ENCODE peak calls at places on chromosome 14, in nine cellular contexts. O is hypothalamus; L is Daoy; U is GM12891; B is stimulated activated CD4-positive, alpha-beta T cell treated with anti-CD3 and anti-CD28 coated beads, Interleukin-2, amount 100 ng/mL, for 24 hours; W is HS-5; G is stimulated activated CD8-positive, alpha-beta memory T cell treated with anti-CD3 and anti-CD28 coated beads, Interleukin-15, amount 100 ng/mL, for 1 hour; H is NK-92 treated with Interleukin-12 subunit alpha and Interleukin-12 subunit beta, amount 100 ng/mL, for 24 hours; P is activated effector memory CD4-positive, alpha-beta T cell treated with Interleukin-2 at 50 U/mL for 16 hours. Y is an unnamed sample.

GRCh38 chr14:99544971-99545370 is 59.0 kb downstream of the CCDC85C start:
- DNase-seq in O (no peak), L (no peak), W (no peak), G (no peak), H (no peak), P (no peak), U (no peak), B (no peak), Y (no peak)

GRCh38 chr14:57391609-57392195 is 1.3 kb downstream of the NAA30 start:
- DNase-seq in G (no peak), B (peak), H (no peak), P (no peak), W (no peak), L (no peak), O (no peak), U (no peak), Y (peak)

GRCh38 chr14:76007852-76008251 is 22.3 kb downstream of the IFT43 start:
- DNase-seq in G (no peak), H (no peak), L (no peak), W (no peak), B (no peak), O (no peak), U (no peak), P (no peak), Y (no peak)

GRCh38 chr14:99389171-99389826 is 91.4 kb downstream of the SETD3 start:
- DNase-seq in W (no peak), B (peak), L (peak), P (peak), H (no peak), U (peak), G (no peak), O (peak), Y (peak)

GRCh38 chr14:102907980-102908730 is 14.3 kb upstream of the AMN start:
- DNase-seq in O (no peak), L (no peak), H (no peak), P (no peak), W (no peak), G (no peak), B (no peak), U (peak), Y (no peak)

GRCh38 chr14:75323571-75323970 is 44.9 kb downstream of the FOS start:
- DNase-seq in W (peak), P (no peak), B (no peak), L (peak), G (no peak), O (no peak), U (no peak), H (no peak), Y (no peak)

GRCh38 chr14:98897605-98898309 is 374.2 kb downstream of the BCL11B start:
- DNase-seq in B (no peak), O (no peak), L (no peak), G (no peak), H (no peak), W (no peak), P (no peak), U (no peak), Y (no peak)

GRCh38 chr14:24542346-24542936 is 33.6 kb downstream of the CTSG start:
- DNase-seq in P (no peak), H (no peak), W (no peak), B (no peak), L (no peak), G (no peak), O (no peak), U (no peak), Y (no peak)

GRCh38 chr14:101480022-101480746 is 81.1 kb upstream of the DIO3 start:
- DNase-seq in L (no peak), B (no peak), W (no peak), O (no peak), U (no peak), G (no peak), H (no peak), P (no peak), Y (no peak)

GRCh38 chr14:40219032-40219431 is 786.8 kb upstream of the FBXO33 start:
- DNase-seq in W (no peak), G (no peak), B (no peak), H (no peak), O (no peak), U (no peak), L (no peak), P (no peak), Y (no peak)

GRCh38 chr14:65446159-65446558 is 33.6 kb downstream of the FUT8 start:
- DNase-seq in O (no peak), U (no peak), P (no peak), L (peak), W (peak), B (no peak), G (no peak), H (no peak), Y (peak)

GRCh38 chr14:101584049-101584859 is 23.0 kb downstream of the DIO3 start:
- DNase-seq in G (no peak), L (no peak), O (no peak), U (no peak), W (peak), P (no peak), B (no peak), H (no peak), Y (no peak)

GRCh38 chr14:25150934-25151790 is 101.2 kb upstream of the STXBP6 start:
- DNase-seq in L (peak), W (no peak), B (no peak), O (no peak), G (no peak), P (no peak), U (no peak), H (no peak), Y (peak)

GRCh38 chr14:97902630-97903029 is 1105.4 kb downstream of the VRK1 start:
- DNase-seq in P (no peak), U (no peak), G (no peak), O (no peak), L (no peak), H (no peak), B (no peak), W (no peak), Y (no peak)

GRCh38 chr14:24150993-24151392 is 3.7 kb downstream of the RNF31 start:
- DNase-seq in U (no peak), H (no peak), W (no peak), L (no peak), O (no peak), G (no peak), B (no peak), P (no peak), Y (no peak)

GRCh38 chr14:106163316-106163715 is 636.9 kb downstream of the TMEM121 start:
- DNase-seq in P (no peak), O (no peak), L (no peak), W (no peak), H (no peak), G (no peak), U (no peak), B (no peak), Y (no peak)

GRCh38 chr14:50948205-50948604 is 3.9 kb upstream of the PYGL start:
- DNase-seq in O (no peak), B (no peak), W (no peak), U (no peak), H (no peak), G (no peak), L (no peak), P (no peak), Y (no peak)

Y was measured in mesendoderm.